ENCODE peak calls at places on chromosomes 12 and 14, in seven cellular contexts. S is left lung; T is CD4-positive, alpha-beta T cell; L is keratinocyte; P is tibial nerve; R is tibial artery; B is breast epithelium. O is an unnamed sample.

GRCh38 chr12:131195796-131196195 is 242.1 kb downstream of the ADGRD1 start:
- DNase-seq in S (no peak), T (no peak), L (no peak), P (no peak), R (peak; percentile 49), B (no peak), O (no peak)

GRCh38 chr12:92927055-92927435 is 2.0 kb downstream of the EEA1 start:
- DNase-seq in S (no peak), T (peak; percentile 21), L (no peak), P (no peak), R (no peak), B (no peak), O (no peak)

GRCh38 chr12:7346571-7347225 is 42.8 kb downstream of the ACSM4 start:
- DNase-seq in S (no peak), T (no peak), L (no peak), P (no peak), R (no peak), B (no peak), O (no peak)

GRCh38 chr14:53011053-53011462 is 60.2 kb upstream of the FERMT2 start:
- DNase-seq in S (peak; percentile 57), T (no peak), L (peak; percentile 61), P (peak; percentile 79), R (peak; percentile 86), B (no peak), O (peak; percentile 48)

GRCh38 chr12:47835831-47836155 is 16.1 kb upstream of the HDAC7 start:
- DNase-seq in S (no peak), T (no peak), L (peak; percentile 85), P (no peak), R (no peak), B (no peak), O (no peak)

GRCh38 chr14:104826197-104826857 is 25.4 kb downstream of the ZBTB42 start:
- DNase-seq in S (peak; percentile 89), T (peak; percentile 94), L (peak; percentile 33), P (peak; percentile 84), R (peak; percentile 92), B (peak; percentile 95), O (peak; percentile 93)

GRCh38 chr14:102081231-102082080 is 5.4 kb downstream of the HSP90AA1 start:
- DNase-seq in S (no peak), T (no peak), L (no peak), P (no peak), R (no peak), B (no peak), O (no peak)

GRCh38 chr12:101946233-101946611 is 68.8 kb downstream of the DRAM1 start:
- DNase-seq in S (no peak), T (no peak), L (no peak), P (no peak), R (no peak), B (no peak), O (no peak)

GRCh38 chr14:104256025-104256424 is 117.6 kb downstream of the KIF26A start:
- DNase-seq in S (no peak), T (no peak), L (no peak), P (no peak), R (no peak), B (no peak), O (no peak)

GRCh38 chr14:96105921-96106441 is 66.8 kb downstream of the C14orf132 start:
- DNase-seq in S (peak; percentile 47), T (no peak), L (no peak), P (peak; percentile 48), R (no peak), B (no peak), O (no peak)

GRCh38 chr14:85131523-85131922 is 398.4 kb upstream of the FLRT2 start:
- DNase-seq in S (peak; percentile 34), T (no peak), L (no peak), P (no peak), R (no peak), B (no peak), O (no peak)

GRCh38 chr12:6607751-6608591 is 792 bp upstream of the CHD4 start:
- DNase-seq in S (no peak), T (peak; percentile 51), L (peak; percentile 65), P (no peak), R (peak; percentile 77), B (no peak), O (peak; percentile 75)

GRCh38 chr12:15842106-15842505 is 40.1 kb upstream of the STRAP start:
- DNase-seq in S (no peak), T (no peak), L (no peak), P (no peak), R (no peak), B (no peak), O (no peak)

GRCh38 chr14:44612002-44612401 is 104.9 kb upstream of the FSCB start:
- DNase-seq in S (no peak), T (no peak), L (no peak), P (no peak), R (no peak), B (no peak), O (no peak)

GRCh38 chr14:50003213-50004021 is 110.5 kb downstream of the ARF6 start:
- DNase-seq in S (peak; percentile 91), T (peak; percentile 72), L (no peak), P (peak; percentile 64), R (peak; percentile 88), B (peak; percentile 75), O (peak; percentile 93)

GRCh38 chr12:78797201-78797931 is 67.2 kb upstream of the SYT1 start:
- DNase-seq in S (no peak), T (no peak), L (no peak), P (no peak), R (no peak), B (no peak), O (no peak)

GRCh38 chr12:15602051-15602672 is 187.0 kb downstream of the EPS8 start:
- DNase-seq in S (no peak), T (no peak), L (no peak), P (no peak), R (no peak), B (no peak), O (no peak)

GRCh38 chr12:49890096-49890461 is 13.6 kb downstream of the FAIM2 start:
- DNase-seq in S (no peak), T (no peak), L (no peak), P (no peak), R (no peak), B (no peak), O (no peak)

GRCh38 chr14:35223927-35224326 is 68.3 kb upstream of the PSMA6 start:
- DNase-seq in S (no peak), T (no peak), L (no peak), P (no peak), R (no peak), B (no peak), O (no peak)

GRCh38 chr12:124279846-124280360 is 15.0 kb upstream of the RFLNA start:
- DNase-seq in S (no peak), T (no peak), L (no peak), P (no peak), R (no peak), B (no peak), O (no peak)

GRCh38 chr12:104682790-104683279 is 226.1 kb downstream of the CHST11 start:
- DNase-seq in S (no peak), T (peak; percentile 56), L (no peak), P (no peak), R (no peak), B (no peak), O (no peak)

GRCh38 chr14:99568567-99569560 is 35.1 kb downstream of the CCDC85C start:
- DNase-seq in S (no peak), T (no peak), L (no peak), P (no peak), R (no peak), B (no peak), O (no peak)

GRCh38 chr12:116540617-116541152 is 18.5 kb upstream of the MAP1LC3B2 start:
- DNase-seq in S (no peak), T (no peak), L (no peak), P (no peak), R (no peak), B (no peak), O (no peak)

GRCh38 chr12:116539361-116539771 is 19.8 kb upstream of the MAP1LC3B2 start:
- DNase-seq in S (no peak), T (no peak), L (no peak), P (no peak), R (peak; percentile 24), B (no peak), O (no peak)

GRCh38 chr12:116538682-116539264 is 20.4 kb upstream of the MAP1LC3B2 start:
- DNase-seq in S (no peak), T (no peak), L (no peak), P (no peak), R (no peak), B (no peak), O (no peak)

GRCh38 chr12:116541547-116542344 is 17.4 kb upstream of the MAP1LC3B2 start:
- DNase-seq in S (no peak), T (no peak), L (no peak), P (no peak), R (no peak), B (no peak), O (no peak)

GRCh38 chr12:116539905-116540482 is 19.2 kb upstream of the MAP1LC3B2 start:
- DNase-seq in S (peak; percentile 56), T (no peak), L (no peak), P (no peak), R (peak; percentile 67), B (no peak), O (peak; percentile 54)
- H3K27ac ChIP-seq in S (no peak overlapping the region), T (no peak overlapping the region), L (peak overlapping the region; percentile 34), P (peak overlapping the region; percentile 59), R (no peak overlapping the region), B (peak overlapping the region; percentile 80), O (peak overlapping the region; percentile 16)

GRCh38 chr12:129486931-129487330 is 416.9 kb downstream of the TMEM132D start:
- DNase-seq in S (no peak), T (no peak), L (no peak), P (no peak), R (no peak), B (no peak), O (no peak)
- H3K9me3 ChIP-seq in S (no peaks in the 10 kb centered on the region), T (no peaks in the 10 kb centered on the region), L (peaks cover 4% of the 10 kb centered on the region), P (no peaks in the 10 kb centered on the region), R (no peaks in the 10 kb centered on the region), B (no peaks in the 10 kb centered on the region), O (no peaks in the 10 kb centered on the region)

GRCh38 chr12:52234226-52234810 is 1.3 kb downstream of the KRT7 start:
- DNase-seq in S (no peak), T (no peak), L (no peak), P (no peak), R (peak; percentile 60), B (peak; percentile 49), O (no peak)
- H3K27ac ChIP-seq in S (peak overlapping the region; percentile 64), T (no peak overlapping the region), L (no peak overlapping the region), P (no peak overlapping the region), R (no peak overlapping the region), B (peak overlapping the region; percentile 98), O (peak overlapping the region; percentile 85)

GRCh38 chr14:62432955-62433354 is 612.3 kb downstream of the KCNH5 start:
- DNase-seq in S (no peak), T (no peak), L (no peak), P (no peak), R (no peak), B (no peak), O (no peak)

GRCh38 chr14:62436256-62436655 is 609.0 kb downstream of the KCNH5 start:
- DNase-seq in S (no peak), T (no peak), L (no peak), P (no peak), R (no peak), B (no peak), O (no peak)

GRCh38 chr14:62428429-62429203 is 616.6 kb downstream of the KCNH5 start:
- DNase-seq in S (no peak), T (no peak), L (peak; percentile 48), P (no peak), R (no peak), B (no peak), O (no peak)

DNA sequence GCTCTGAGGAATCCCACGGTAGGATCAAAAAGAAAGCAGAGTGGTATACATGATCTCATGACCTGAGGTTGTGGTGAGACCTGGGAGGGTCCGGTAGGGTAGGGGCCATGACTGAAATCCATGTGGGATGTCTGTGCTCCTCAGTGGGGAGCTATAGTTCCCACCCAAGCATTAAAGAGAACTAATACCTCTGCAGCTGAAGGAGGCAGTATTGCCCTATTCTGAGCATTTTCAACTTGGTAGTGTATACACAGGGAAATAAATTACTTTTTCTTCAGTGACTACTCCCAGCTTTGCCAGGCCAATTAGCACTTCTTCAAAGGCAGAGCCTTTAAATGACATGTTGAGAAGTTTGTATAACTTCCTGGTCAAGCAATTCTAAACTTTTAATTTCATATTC is 613.8 kb downstream of the KCNH5 start:
- DNase-seq in S (no peak), T (no peak), L (no peak), P (no peak), R (no peak), B (no peak), O (no peak)
- H3K9me3 ChIP-seq in S (no peaks in the 10 kb centered on the region), T (peaks cover 22% of the 10 kb centered on the region), L (peaks cover 7% of the 10 kb centered on the region), P (no peaks in the 10 kb centered on the region), R (peaks cover 3% of the 10 kb centered on the region), B (peaks cover 28% of the 10 kb centered on the region), O (peaks cover 18% of the 10 kb centered on the region)